ENCODE peak calls at places on chromosomes 12 and 14, in nine cellular contexts. One of them, this sample, is unnamed.
A peak's percentile ranks its signal among the peaks of the same experiment; 100 is the strongest.

GRCh38 chr12:79674629-79675028 is 16.1 kb downstream of the PAWR start:
- DNase-seq in HTR-8/SVneo: no peak
- DNase-seq in mucosa of gallbladder: no peak
- DNase-seq in NCI-H1105 treated with DMSO at 0.1 percent for 48 hours: no peak
- DNase-seq in NCI-H146: no peak
- DNase-seq in EL: peak; percentile 73
- DNase-seq in uterus: no peak
- DNase-seq in heart right ventricle: no peak
- DNase-seq in cardiac muscle cell: no peak
- DNase-seq in this sample: no peak

GRCh38 chr12:117674313-117674712 is 294.5 kb downstream of the KSR2 start:
- DNase-seq in heart right ventricle: no peak
- DNase-seq in cardiac muscle cell: no peak
- DNase-seq in NCI-H1105 treated with DMSO at 0.1 percent for 48 hours: no peak
- DNase-seq in HTR-8/SVneo: no peak
- DNase-seq in EL: peak; percentile 54
- DNase-seq in NCI-H146: no peak
- DNase-seq in uterus: no peak
- DNase-seq in mucosa of gallbladder: no peak
- DNase-seq in this sample: no peak

GRCh38 chr14:63493246-63493645 is 49.9 kb downstream of the PPP2R5E start:
- DNase-seq in mucosa of gallbladder: no peak
- DNase-seq in HTR-8/SVneo: peak; percentile 81
- DNase-seq in NCI-H146: no peak
- DNase-seq in uterus: no peak
- DNase-seq in heart right ventricle: no peak
- DNase-seq in NCI-H1105 treated with DMSO at 0.1 percent for 48 hours: no peak
- DNase-seq in cardiac muscle cell: peak; percentile 34
- DNase-seq in EL: peak; percentile 40
- DNase-seq in this sample: no peak

GRCh38 chr14:23827100-23827892 is 126.3 kb upstream of the DHRS4 start:
- DNase-seq in cardiac muscle cell: no peak
- DNase-seq in HTR-8/SVneo: no peak
- DNase-seq in EL: no peak
- DNase-seq in mucosa of gallbladder: no peak
- DNase-seq in uterus: no peak
- DNase-seq in NCI-H1105 treated with DMSO at 0.1 percent for 48 hours: no peak
- DNase-seq in NCI-H146: no peak
- DNase-seq in heart right ventricle: no peak
- DNase-seq in this sample: no peak

GRCh38 chr14:99430491-99430890 is 50.2 kb downstream of the SETD3 start:
- DNase-seq in EL: no peak
- DNase-seq in mucosa of gallbladder: peak; percentile 46
- DNase-seq in cardiac muscle cell: peak; percentile 34
- DNase-seq in heart right ventricle: peak; percentile 21
- DNase-seq in HTR-8/SVneo: no peak
- DNase-seq in NCI-H146: no peak
- DNase-seq in uterus: peak; percentile 22
- DNase-seq in NCI-H1105 treated with DMSO at 0.1 percent for 48 hours: no peak
- DNase-seq in this sample: no peak

GRCh38 chr14:30195946-30196345 is 268.3 kb upstream of the PRKD1 start:
- DNase-seq in EL: peak; percentile 74
- DNase-seq in HTR-8/SVneo: no peak
- DNase-seq in NCI-H1105 treated with DMSO at 0.1 percent for 48 hours: peak; percentile 9
- DNase-seq in NCI-H146: no peak
- DNase-seq in cardiac muscle cell: no peak
- DNase-seq in mucosa of gallbladder: no peak
- DNase-seq in uterus: no peak
- DNase-seq in heart right ventricle: no peak
- DNase-seq in this sample: no peak

GRCh38 chr14:78130356-78130755 is 39.8 kb upstream of the NRXN3 start:
- DNase-seq in HTR-8/SVneo: no peak
- DNase-seq in EL: no peak
- DNase-seq in cardiac muscle cell: no peak
- DNase-seq in mucosa of gallbladder: no peak
- DNase-seq in uterus: no peak
- DNase-seq in NCI-H146: no peak
- DNase-seq in NCI-H1105 treated with DMSO at 0.1 percent for 48 hours: no peak
- DNase-seq in heart right ventricle: no peak
- DNase-seq in this sample: no peak

GRCh38 chr12:109739747-109740693 is 26.4 kb downstream of the FAM222A start:
- DNase-seq in heart right ventricle: no peak
- DNase-seq in HTR-8/SVneo: no peak
- DNase-seq in uterus: peak; percentile 3
- DNase-seq in NCI-H1105 treated with DMSO at 0.1 percent for 48 hours: no peak
- DNase-seq in EL: peak; percentile 16
- DNase-seq in mucosa of gallbladder: no peak
- DNase-seq in cardiac muscle cell: no peak
- DNase-seq in NCI-H146: no peak
- DNase-seq in this sample: no peak

GRCh38 chr12:93221841-93222240 is 155.9 kb upstream of the NUDT4 start:
- DNase-seq in mucosa of gallbladder: no peak
- DNase-seq in heart right ventricle: no peak
- DNase-seq in cardiac muscle cell: no peak
- DNase-seq in NCI-H146: no peak
- DNase-seq in HTR-8/SVneo: no peak
- DNase-seq in EL: no peak
- DNase-seq in NCI-H1105 treated with DMSO at 0.1 percent for 48 hours: no peak
- DNase-seq in uterus: no peak
- DNase-seq in this sample: no peak

GRCh38 chr14:56754966-56755365 is 55.3 kb downstream of the OTX2 start:
- DNase-seq in EL: no peak
- DNase-seq in heart right ventricle: no peak
- DNase-seq in cardiac muscle cell: no peak
- DNase-seq in NCI-H1105 treated with DMSO at 0.1 percent for 48 hours: no peak
- DNase-seq in HTR-8/SVneo: no peak
- DNase-seq in NCI-H146: peak; percentile 82
- DNase-seq in uterus: no peak
- DNase-seq in mucosa of gallbladder: no peak
- DNase-seq in this sample: no peak

GRCh38 chr14:70009961-70010360 is 130.7 kb downstream of the SMOC1 start:
- DNase-seq in cardiac muscle cell: no peak
- DNase-seq in uterus: no peak
- DNase-seq in EL: no peak
- DNase-seq in NCI-H1105 treated with DMSO at 0.1 percent for 48 hours: no peak
- DNase-seq in HTR-8/SVneo: no peak
- DNase-seq in heart right ventricle: no peak
- DNase-seq in NCI-H146: no peak
- DNase-seq in mucosa of gallbladder: peak; percentile 24
- DNase-seq in this sample: peak; percentile 65

GRCh38 chr12:1533602-1534304 is 60.6 kb downstream of the FBXL14 start:
- DNase-seq in cardiac muscle cell: peak; percentile 45
- DNase-seq in uterus: no peak
- DNase-seq in heart right ventricle: no peak
- DNase-seq in mucosa of gallbladder: no peak
- DNase-seq in NCI-H146: peak; percentile 14
- DNase-seq in NCI-H1105 treated with DMSO at 0.1 percent for 48 hours: no peak
- DNase-seq in HTR-8/SVneo: no peak
- DNase-seq in EL: peak; percentile 72
- DNase-seq in this sample: no peak

GRCh38 chr12:75623631-75624118 is 112.3 kb upstream of the KRR1 start:
- DNase-seq in mucosa of gallbladder: no peak
- DNase-seq in NCI-H1105 treated with DMSO at 0.1 percent for 48 hours: no peak
- DNase-seq in NCI-H146: peak; percentile 5
- DNase-seq in HTR-8/SVneo: peak; percentile 28
- DNase-seq in cardiac muscle cell: peak; percentile 45
- DNase-seq in EL: peak; percentile 78
- DNase-seq in uterus: no peak
- DNase-seq in heart right ventricle: no peak
- DNase-seq in this sample: peak; percentile 12

GRCh38 chr14:51095854-51096823 is 1.2 kb upstream of the TRIM9 start:
- DNase-seq in heart right ventricle: peak; percentile 5
- DNase-seq in mucosa of gallbladder: no peak
- DNase-seq in uterus: peak; percentile 75
- DNase-seq in EL: peak; percentile 48
- DNase-seq in cardiac muscle cell: no peak
- DNase-seq in NCI-H146: peak; percentile 59
- DNase-seq in NCI-H1105 treated with DMSO at 0.1 percent for 48 hours: peak; percentile 59
- DNase-seq in HTR-8/SVneo: peak; percentile 11
- DNase-seq in this sample: peak; percentile 47

GRCh38 chr12:25950329-25951115 is 8.0 kb upstream of the RASSF8 start:
- DNase-seq in NCI-H146: no peak
- DNase-seq in NCI-H1105 treated with DMSO at 0.1 percent for 48 hours: no peak
- DNase-seq in EL: peak; percentile 14
- DNase-seq in HTR-8/SVneo: no peak
- DNase-seq in heart right ventricle: no peak
- DNase-seq in uterus: no peak
- DNase-seq in mucosa of gallbladder: no peak
- DNase-seq in cardiac muscle cell: no peak
- DNase-seq in this sample: no peak